ENCODE peak calls at places on chromosomes 6 and 20, in eight cellular contexts. T is Right ventricle myocardium superior; V is lung; W is activated naive CD8-positive, alpha-beta T cell treated with anti-CD3 and anti-CD28 coated beads, Interleukin-2, amount 10 ng/mL, durations not matched to agents 7 days and 5 days; E is IMR-90; J is T-helper 17 cell; U is CD4-positive, alpha-beta T cell; K is activated CD8-positive, alpha-beta T cell treated with anti-CD3 and anti-CD28 coated beads, Interleukin-2, amount 10 ng/mL, durations not matched to agents 7 days and 5 days. O is an unnamed sample.

GRCh38 chr6:142035890-142036289 is 96.8 kb upstream of the GJE1 start:
- ATAC-seq in E (no peak), V (no peak), T (no peak), U (no peak), W (no peak), J (no peak), K (no peak), O (no peak)

GRCh38 chr20:58722379-58722778 is 29.8 kb downstream of the NPEPL1 start:
- ATAC-seq in U (no peak), K (no peak), T (peak; percentile 39), E (no peak), W (no peak), J (no peak), V (no peak), O (no peak)

GRCh38 chr20:58650776-58651547 is at the start of gene STX16:
- ATAC-seq in W (peak; percentile 76), J (peak; percentile 76), U (peak; percentile 66), E (peak; percentile 89), T (peak; percentile 97), K (peak; percentile 79), V (peak; percentile 94), O (peak; percentile 93)

GRCh38 chr6:63817492-63818050 is 182.0 kb downstream of the PHF3 start:
- ATAC-seq in T (no peak), W (no peak), E (no peak), K (no peak), V (no peak), U (no peak), J (no peak), O (no peak)

GRCh38 chr20:60117040-60117439 is 158.8 kb downstream of the CDH26 start:
- ATAC-seq in K (no peak), W (no peak), V (no peak), E (no peak), T (peak; percentile 63), U (no peak), J (no peak), O (no peak)

GRCh38 chr6:86715676-86716075 is 221.7 kb upstream of the HTR1E start:
- ATAC-seq in U (no peak), V (peak; percentile 53), K (no peak), E (no peak), J (no peak), W (no peak), T (no peak), O (no peak)

GRCh38 chr6:56727097-56727845 is 84.6 kb upstream of the DST start:
- ATAC-seq in J (no peak), V (no peak), U (no peak), W (no peak), K (no peak), T (no peak), E (peak; percentile 62), O (no peak)

GRCh38 chr6:134529921-134530320 is 212.0 kb upstream of the SGK1 start:
- ATAC-seq in J (peak; percentile 90), U (peak; percentile 87), T (no peak), W (peak; percentile 44), K (peak; percentile 57), V (no peak), E (no peak), O (no peak)

GRCh38 chr6:157273756-157274088 is 49.6 kb downstream of the TMEM242 start:
- ATAC-seq in W (peak; percentile 56), J (peak; percentile 53), V (no peak), K (peak; percentile 56), U (peak; percentile 53), T (peak; percentile 33), E (peak; percentile 8), O (peak; percentile 80)

GRCh38 chr6:12288211-12288618 is 1.9 kb upstream of the EDN1 start:
- ATAC-seq in E (no peak), K (no peak), V (peak; percentile 14), J (no peak), T (no peak), U (no peak), W (no peak), O (no peak)

GRCh38 chr6:150711061-150711460 is 111.4 kb downstream of the PLEKHG1 start:
- ATAC-seq in U (no peak), T (no peak), V (no peak), W (no peak), J (no peak), E (no peak), K (no peak), O (no peak)

GRCh38 chr6:36595168-36595818 is 1.1 kb downstream of the SRSF3 start:
- ATAC-seq in U (no peak), E (no peak), J (no peak), T (peak; percentile 54), W (no peak), K (no peak), V (no peak), O (no peak)

GRCh38 chr6:69933239-69933638 is 66.9 kb downstream of the COL19A1 start:
- ATAC-seq in K (no peak), V (no peak), J (no peak), W (no peak), T (peak; percentile 58), E (peak; percentile 69), U (no peak), O (no peak)

GRCh38 chr6:11174245-11174616 is 58.2 kb downstream of the NEDD9 start:
- ATAC-seq in E (no peak), J (no peak), T (no peak), W (no peak), V (no peak), U (no peak), K (no peak), O (no peak)

GRCh38 chr20:44648068-44648467 is 3.4 kb downstream of the ADA start:
- ATAC-seq in U (no peak), V (no peak), E (no peak), J (no peak), K (no peak), W (no peak), T (no peak), O (no peak)

GRCh38 chr6:128600397-128600951 is 80.1 kb upstream of the PTPRK start:
- ATAC-seq in V (no peak), J (no peak), E (peak; percentile 89), T (peak; percentile 28), K (no peak), U (no peak), W (no peak), O (no peak)

GRCh38 chr6:3812596-3812995 is 36.6 kb upstream of the FAM50B start:
- ATAC-seq in T (no peak), W (no peak), U (no peak), V (no peak), K (no peak), E (no peak), J (no peak), O (no peak)

GRCh38 chr6:72894091-72894490 is 272.2 kb downstream of the KCNQ5 start:
- ATAC-seq in K (no peak), J (no peak), U (no peak), V (peak; percentile 79), T (no peak), E (no peak), W (no peak), O (no peak)

GRCh38 chr20:58340151-58340550 is 30.6 kb downstream of the RAB22A start:
- ATAC-seq in W (no peak), T (no peak), E (no peak), V (no peak), J (no peak), U (no peak), K (no peak), O (no peak)

GRCh38 chr20:10453241-10453640 is 18.1 kb downstream of the SLX4IP start:
- ATAC-seq in W (peak; percentile 91), V (no peak), U (peak; percentile 64), K (peak; percentile 94), J (peak; percentile 89), E (no peak), T (peak; percentile 62), O (peak; percentile 86)

GRCh38 chr6:30350519-30350918 is 5.6 kb downstream of the RPP21 start:
- ATAC-seq in E (no peak), K (no peak), U (no peak), T (no peak), V (no peak), J (no peak), W (no peak), O (no peak)

GRCh38 chr6:24614048-24614420 is 32.0 kb downstream of the KIAA0319 start:
- ATAC-seq in W (no peak), U (no peak), K (no peak), J (no peak), V (no peak), E (no peak), T (no peak), O (no peak)

GRCh38 chr6:104477569-104477968 is 382.1 kb downstream of the HACE1 start:
- ATAC-seq in U (no peak), V (no peak), T (no peak), W (no peak), J (no peak), E (no peak), K (no peak), O (no peak)

GRCh38 chr6:117449549-117450439 is 24.1 kb upstream of the ROS1 start:
- ATAC-seq in K (no peak), E (no peak), U (peak; percentile 52), J (peak; percentile 52), V (no peak), T (peak; percentile 43), W (no peak), O (no peak)

GRCh38 chr20:1539816-1540215 is 17.7 kb downstream of the SIRPD start:
- ATAC-seq in W (no peak), U (no peak), T (no peak), J (no peak), K (no peak), E (no peak), V (no peak), O (no peak)

GRCh38 chr20:63183422-63184146 is 32.3 kb downstream of the YTHDF1 start:
- ATAC-seq in E (peak; percentile 65), T (peak; percentile 50), U (peak; percentile 59), K (peak; percentile 53), J (peak; percentile 55), W (peak; percentile 58), V (no peak), O (peak; percentile 44)

GRCh38 chr20:36314734-36315544 is 8.8 kb downstream of the DLGAP4 start:
- ATAC-seq in U (no peak), T (no peak), K (peak; percentile 46), J (no peak), V (no peak), E (no peak), W (no peak), O (no peak)

GRCh38 chr6:150959071-150959637 is 93.7 kb downstream of the MTHFD1L start:
- ATAC-seq in T (no peak), E (no peak), U (no peak), J (no peak), V (no peak), K (no peak), W (no peak), O (no peak)